ENCODE peak calls at places on chromosome 12, in five cellular contexts. Y is spleen, M is endothelial cell of umbilical vein, K is suprapubic skin, Q is transverse colon. X is an unnamed sample.

GRCh38 chr12:85781751-85782150 is 54.5 kb downstream of the RASSF9 start:
- DNase-seq in M (no peak), K (no peak), Y (no peak), Q (no peak), X (no peak)

GRCh38 chr12:64265839-64266238 is 43.7 kb upstream of the KICS2 start:
- DNase-seq in M (no peak), Q (no peak), K (no peak), Y (no peak), X (no peak)

GRCh38 chr12:94941440-94941862 is 62.0 kb downstream of the NDUFA12 start:
- DNase-seq in Q (no peak), M (peak), K (no peak), Y (no peak), X (no peak)

GRCh38 chr12:47817272-47818006 is 2.3 kb downstream of the HDAC7 start:
- DNase-seq in K (no peak), M (no peak), Q (no peak), Y (peak), X (no peak)

GRCh38 chr12:58414398-58414871 is 473.1 kb downstream of the ATP23 start:
- DNase-seq in Y (no peak), Q (no peak), K (no peak), M (peak), X (no peak)

GRCh38 chr12:15627995-15628945 is 160.9 kb downstream of the EPS8 start:
- DNase-seq in M (peak), K (no peak), Q (no peak), Y (no peak), X (no peak)

GRCh38 chr12:32559434-32559833 is 119.7 kb upstream of the DNM1L start:
- DNase-seq in Q (no peak), Y (no peak), K (no peak), M (no peak), X (no peak)

GRCh38 chr12:24025153-24025798 is 75.8 kb upstream of the SOX5 start:
- DNase-seq in Y (no peak), M (no peak), Q (no peak), K (no peak), X (no peak)

GRCh38 chr12:111570090-111570961 is 28.8 kb downstream of the ATXN2 start:
- DNase-seq in M (peak), K (no peak), Q (no peak), Y (no peak), X (no peak)

DNA sequence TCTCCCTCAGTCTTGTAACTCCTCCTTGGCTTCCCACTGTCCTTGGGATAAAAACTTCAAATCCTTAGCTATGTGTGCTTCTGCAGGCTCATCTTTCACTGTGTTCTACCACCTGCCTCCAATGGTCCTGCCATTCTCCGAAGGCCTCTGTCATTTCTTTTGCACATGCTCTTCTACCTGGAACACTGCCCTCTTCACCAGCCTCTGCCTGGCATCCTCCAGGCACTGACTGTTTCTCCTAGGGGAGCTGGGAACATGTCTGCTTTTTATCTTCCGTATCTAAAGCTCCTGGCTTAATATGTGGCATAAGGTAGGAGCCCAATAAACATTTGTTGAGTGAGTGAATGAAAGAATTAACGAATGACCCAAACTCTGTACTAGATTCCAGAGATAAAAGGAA is 603.3 kb upstream of the TMEM132C start:
- DNase-seq in M (no peak), K (no peak), Y (no peak), Q (no peak), X (no peak)
- TF ChIP-seq POLR2AphosphoS5 in M (no peak), K (no peak), Y (no peak), Q (no peak), X (no peak)

DNA sequence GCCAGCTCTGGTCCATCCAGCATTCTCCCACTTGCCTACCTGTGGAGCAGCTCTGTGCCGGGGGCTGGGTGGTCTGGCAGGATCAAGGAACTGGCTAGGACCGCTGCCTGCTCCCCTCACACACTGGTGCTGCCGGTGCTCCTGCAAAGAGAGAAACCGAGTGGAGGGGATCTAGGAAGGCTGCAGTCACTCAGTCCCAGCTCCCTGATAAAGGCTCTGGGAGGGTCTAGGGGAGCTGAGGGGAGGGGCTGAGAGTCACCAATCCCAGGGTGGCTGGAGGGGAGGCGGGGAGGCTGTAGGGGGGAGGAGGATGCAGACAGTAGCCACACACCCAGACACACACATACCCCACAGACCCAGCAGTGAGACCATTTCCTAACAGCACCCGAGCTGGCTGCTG is at the start of gene TAC3:
- DNase-seq in K (no peak), Q (no peak), Y (no peak), M (no peak), X (no peak)
- TF ChIP-seq POLR2AphosphoS5 in K (no peak), Q (no peak), Y (no peak), M (no peak), X (no peak)

GRCh38 chr12:43754015-43754414 is 4.6 kb downstream of the PUS7L start:
- DNase-seq in K (no peak), M (no peak), Y (no peak), Q (no peak), X (no peak)
- TF ChIP-seq POLR2AphosphoS5 in K (no peak), M (no peak), Y (no peak), Q (no peak), X (no peak)

GRCh38 chr12:55736780-55737580 is 5.9 kb upstream of the GDF11 start:
- DNase-seq in Q (peak), Y (peak), K (no peak), M (peak), X (no peak)

GRCh38 chr12:55739025-55739378 is 3.9 kb upstream of the GDF11 start:
- DNase-seq in M (no peak), Q (no peak), K (no peak), Y (no peak), X (no peak)

GRCh38 chr12:55736076-55736475 is 6.8 kb upstream of the GDF11 start:
- DNase-seq in K (no peak), M (no peak), Y (no peak), Q (no peak), X (no peak)

GRCh38 chr12:55737581-55738112 is 5.3 kb upstream of the GDF11 start:
- DNase-seq in M (no peak), Q (no peak), Y (no peak), K (no peak), X (no peak)

GRCh38 chr12:55738113-55739024 is 4.6 kb upstream of the GDF11 start:
- DNase-seq in Y (peak), Q (peak), M (peak), K (peak), X (peak)
- TF ChIP-seq POLR2AphosphoS5 in Y (peak), Q (no peak), M (no peak), K (no peak), X (no peak)

GRCh38 chr12:130832561-130833209 is 6.4 kb downstream of the STX2 start:
- DNase-seq in Q (no peak), M (no peak), K (peak), Y (no peak), X (no peak)
- TF ChIP-seq POLR2AphosphoS5 in Q (no peak), M (no peak), K (no peak), Y (no peak), X (no peak)

DNA sequence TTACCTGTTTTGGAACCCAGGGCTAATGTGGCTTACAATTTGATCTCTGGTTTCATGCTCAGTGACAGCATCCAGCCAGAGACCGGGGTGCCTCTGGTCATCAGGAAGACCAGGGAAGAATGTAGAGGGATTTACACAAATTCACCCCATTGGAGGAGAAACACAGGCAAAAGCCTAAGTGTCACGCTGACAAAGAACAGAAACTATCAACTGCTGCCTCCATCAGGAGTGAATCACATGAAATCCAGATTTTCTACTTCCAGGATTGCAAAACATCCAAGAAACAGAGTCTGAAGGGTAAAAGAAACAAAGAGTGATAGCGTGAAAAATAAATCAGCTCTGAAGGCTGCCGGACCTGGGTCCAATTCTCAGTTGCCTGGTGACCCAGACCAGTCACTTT is 136.1 kb upstream of the MAP1LC3B2 start:
- DNase-seq in Y (no peak), K (no peak), Q (no peak), M (no peak), X (no peak)
- TF ChIP-seq POLR2AphosphoS5 in Y (no peak), K (no peak), Q (peak), M (no peak), X (no peak)

GRCh38 chr12:6327591-6328041 is 14.3 kb downstream of the TNFRSF1A start:
- DNase-seq in Q (no peak), M (no peak), Y (no peak), K (no peak), X (no peak)
- TF ChIP-seq POLR2AphosphoS5 in Q (no peak), M (no peak), Y (peak), K (no peak), X (no peak)

GRCh38 chr12:25852792-25853191 is 105.7 kb upstream of the RASSF8 start:
- DNase-seq in K (no peak), Q (no peak), Y (no peak), M (no peak), X (no peak)
- TF ChIP-seq POLR2AphosphoS5 in K (no peak), Q (no peak), Y (no peak), M (no peak), X (no peak)

GRCh38 chr12:65825323-65825572 is 965 bp downstream of the HMGA2 start:
- DNase-seq in Q (no peak), K (no peak), Y (no peak), M (no peak), X (no peak)

GRCh38 chr12:65824314-65824563 is at the start of gene HMGA2:
- DNase-seq in M (peak), Y (no peak), Q (no peak), K (peak), X (no peak)

GRCh38 chr12:65826513-65827171 is 2.4 kb downstream of the HMGA2 start:
- DNase-seq in Y (no peak), Q (no peak), K (no peak), M (peak), X (no peak)

GRCh38 chr12:65827827-65828231 is 3.5 kb downstream of the HMGA2 start:
- DNase-seq in K (no peak), Q (no peak), M (peak), Y (no peak), X (no peak)

DNA sequence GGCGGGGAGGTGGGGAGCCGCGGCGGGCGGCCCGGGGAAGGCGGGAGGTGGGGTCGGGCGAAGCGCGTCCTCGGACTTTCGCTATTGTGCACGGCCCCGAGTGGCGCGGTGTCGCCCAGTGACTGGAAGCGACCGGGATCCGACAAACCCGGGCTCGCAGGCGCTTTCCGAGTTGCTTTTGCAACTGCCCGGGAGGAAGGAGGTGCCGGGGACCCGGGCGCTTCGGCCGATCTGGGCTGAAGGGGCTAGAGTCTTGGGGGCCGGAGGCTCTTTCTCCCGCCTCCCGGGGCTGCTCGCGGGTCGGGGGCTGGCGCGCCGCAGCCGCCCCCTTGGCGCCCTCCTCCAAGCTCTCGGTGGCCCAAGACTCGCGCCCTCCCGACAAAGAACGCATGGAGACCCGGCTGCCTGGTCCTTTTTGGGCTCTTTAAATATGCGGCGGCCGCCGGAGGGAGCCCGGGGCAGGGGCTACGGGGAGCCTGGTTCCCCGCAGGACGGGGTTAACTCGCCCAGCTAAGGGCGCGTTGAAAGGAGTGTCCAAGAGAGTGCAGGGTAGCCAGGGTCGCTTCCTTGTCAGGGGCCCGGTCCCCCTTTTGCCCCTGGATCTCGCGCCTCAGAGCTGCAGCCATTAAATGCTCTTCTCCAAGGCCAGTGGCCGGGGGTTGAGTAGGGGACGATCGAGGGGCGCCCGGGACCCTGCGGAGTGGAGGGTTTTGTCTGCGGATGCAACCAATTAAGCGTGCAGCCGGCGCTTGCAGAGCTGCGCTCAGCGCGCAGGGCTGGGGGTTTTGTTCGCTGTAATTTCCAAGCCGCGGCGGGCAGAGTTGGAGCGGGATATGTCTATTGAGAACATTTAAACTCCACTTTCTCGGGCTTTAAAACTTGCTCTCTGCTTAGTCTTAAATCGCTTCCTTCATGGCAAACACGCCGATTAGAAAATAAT is 1.6 kb downstream of the HMGA2 start:
- DNase-seq in Q (peak), Y (peak), M (peak), K (peak), X (peak)
- TF ChIP-seq POLR2AphosphoS5 in Q (no peak), Y (no peak), M (peak), K (no peak), X (no peak)

X was measured in GM12892.